ENCODE peak calls at places on chromosomes 2 and 18, in five cellular contexts. G is heart left ventricle, F is adrenal gland, Z is tibial nerve, Y is uterus. W is an unnamed sample. For H3K4me1, the result is how much of the 10 kb centered on the place peaks cover.

GRCh38 chr2:58347810-58348209 is 106.7 kb upstream of the FANCL start:
- DNase-seq in G (no peak), F (no peak), Z (no peak), Y (no peak), W (no peak)

GRCh38 chr2:234031207-234031606 is 19.3 kb upstream of the SPP2 start:
- DNase-seq in G (no peak), F (no peak), Z (no peak), Y (no peak), W (no peak)

GRCh38 chr2:221851531-221852045 is 279.5 kb upstream of the EPHA4 start:
- DNase-seq in G (no peak), F (no peak), Z (no peak), Y (no peak), W (no peak)

GRCh38 chr2:201465524-201465971 is 14.0 kb downstream of the STRADB start:
- DNase-seq in G (peak), F (no peak), Z (no peak), Y (no peak), W (no peak)

GRCh38 chr2:42519624-42520023 is 25.8 kb upstream of the KCNG3 start:
- DNase-seq in G (no peak), F (no peak), Z (no peak), Y (no peak), W (no peak)

GRCh38 chr18:11741505-11742145 is 52.6 kb downstream of the GNAL start:
- DNase-seq in G (no peak), F (no peak), Z (no peak), Y (no peak), W (no peak)

GRCh38 chr2:65708129-65708528 is 275.7 kb upstream of the SPRED2 start:
- DNase-seq in G (no peak), F (peak), Z (no peak), Y (no peak), W (no peak)

GRCh38 chr18:28559511-28559910 is 382.6 kb upstream of the CDH2 start:
- DNase-seq in G (no peak), F (no peak), Z (no peak), Y (no peak), W (no peak)

GRCh38 chr18:59273936-59274928 is 978 bp upstream of the RAX start:
- DNase-seq in G (no peak), F (no peak), Z (no peak), Y (no peak), W (no peak)

GRCh38 chr18:46072959-46073358 is 899 bp upstream of the PSTPIP2 start:
- DNase-seq in G (no peak), F (no peak), Z (no peak), Y (no peak), W (no peak)

GRCh38 chr2:195252018-195252417 is 405.0 kb upstream of the SLC39A10 start:
- DNase-seq in G (no peak), F (no peak), Z (no peak), Y (no peak), W (no peak)

GRCh38 chr2:10353931-10354330 is 51.2 kb downstream of the HPCAL1 start:
- DNase-seq in G (no peak), F (no peak), Z (no peak), Y (no peak), W (no peak)

GRCh38 chr2:2560374-2561015 is 229.4 kb upstream of the MYT1L start:
- DNase-seq in G (no peak), F (no peak), Z (no peak), Y (no peak), W (no peak)

GRCh38 chr2:32558492-32558891 is 69.4 kb upstream of the TTC27 start:
- DNase-seq in G (no peak), F (no peak), Z (no peak), Y (no peak), W (no peak)

GRCh38 chr2:236706803-236707202 is 137.2 kb downstream of the ACKR3 start:
- DNase-seq in G (no peak), F (no peak), Z (no peak), Y (no peak), W (no peak)

GRCh38 chr2:73264783-73265182 is 19.5 kb downstream of the FBXO41 start:
- DNase-seq in G (no peak), F (no peak), Z (no peak), Y (no peak), W (no peak)

GRCh38 chr2:88874063-88874657 is 182.7 kb downstream of the RPIA start:
- DNase-seq in G (no peak), F (peak), Z (peak), Y (no peak), W (no peak)

GRCh38 chr18:7575465-7576026 is 8.4 kb downstream of the PTPRM start:
- DNase-seq in G (no peak), F (no peak), Z (no peak), Y (no peak), W (no peak)

GRCh38 chr2:10020001-10020400 is 23.3 kb upstream of the KLF11 start:
- DNase-seq in G (no peak), F (no peak), Z (no peak), Y (no peak), W (no peak)

GRCh38 chr2:220676695-220677094 is 895.4 kb downstream of the EPHA4 start:
- DNase-seq in G (no peak), F (no peak), Z (no peak), Y (no peak), W (no peak)

GRCh38 chr2:200314976-200315567 is 8.6 kb downstream of the SPATS2L start:
- DNase-seq in G (no peak), F (no peak), Z (no peak), Y (no peak), W (no peak)

GRCh38 chr2:174336403-174337336 is 1.9 kb downstream of the SP9 start:
- DNase-seq in G (no peak), F (no peak), Z (no peak), Y (no peak), W (no peak)

GRCh38 chr2:165016772-165017411 is 61.6 kb upstream of the SLC38A11 start:
- DNase-seq in G (no peak), F (peak), Z (no peak), Y (no peak), W (no peak)

GRCh38 chr2:176854878-176855277 is 357.7 kb upstream of the HNRNPA3 start:
- DNase-seq in G (no peak), F (no peak), Z (no peak), Y (no peak), W (no peak)

GRCh38 chr18:36120297-36120696 is 8.8 kb downstream of the SLC39A6 start:
- DNase-seq in G (no peak), F (no peak), Z (no peak), Y (no peak), W (no peak)

GRCh38 chr2:106948550-106948949 is 62.6 kb upstream of the ST6GAL2 start:
- DNase-seq in G (no peak), F (no peak), Z (no peak), Y (no peak), W (no peak)

GRCh38 chr2:158990397-158991209 is 22.2 kb downstream of the TANC1 start:
- DNase-seq in G (no peak), F (no peak), Z (no peak), Y (no peak), W (no peak)

GRCh38 chr2:190069936-190070696 is 7.6 kb upstream of the MSTN start:
- DNase-seq in G (no peak), F (peak), Z (peak), Y (no peak), W (no peak)

GRCh38 chr18:31657823-31658669 is 26.3 kb downstream of the B4GALT6 start:
- DNase-seq in G (no peak), F (no peak), Z (no peak), Y (no peak), W (no peak)

GRCh38 chr18:70373062-70373519 is 84.2 kb downstream of the SOCS6 start:
- DNase-seq in G (no peak), F (no peak), Z (no peak), Y (no peak), W (no peak)

GRCh38 chr2:29229640-29230039 is 114.4 kb downstream of the CLIP4 start:
- DNase-seq in G (no peak), F (no peak), Z (no peak), Y (no peak), W (no peak)

GRCh38 chr18:8608795-8609673 is at the start of gene RAB12:
- DNase-seq in G (peak), F (peak), Z (peak), Y (peak), W (peak)

GRCh38 chr2:136135924-136136906 is 18.3 kb upstream of the CXCR4 start:
- DNase-seq in G (no peak), F (peak), Z (peak), Y (no peak), W (no peak)

GRCh38 chr2:195732569-195732968 is 75.5 kb downstream of the SLC39A10 start:
- DNase-seq in G (no peak), F (no peak), Z (no peak), Y (no peak), W (no peak)

GRCh38 chr18:36378194-36378593 is 80.7 kb downstream of the FHOD3 start:
- DNase-seq in G (no peak), F (peak), Z (no peak), Y (no peak), W (no peak)

GRCh38 chr2:230614040-230614439 is 98.6 kb upstream of the CAB39 start:
- DNase-seq in G (no peak), F (no peak), Z (no peak), Y (no peak), W (no peak)

GRCh38 chr2:233700028-233700635 is 7.4 kb downstream of the UGT1A6 start:
- DNase-seq in G (no peak), F (peak), Z (no peak), Y (no peak), W (peak)

GRCh38 chr2:171433763-171434670 is at the start of the genes DCAF17 and METTL8:
- DNase-seq in G (peak), F (peak), Z (peak), Y (peak), W (peak)
- TF ChIP-seq POLR2A in G (peak), F (peak), Z (peak), Y (peak), W (peak)

DNA sequence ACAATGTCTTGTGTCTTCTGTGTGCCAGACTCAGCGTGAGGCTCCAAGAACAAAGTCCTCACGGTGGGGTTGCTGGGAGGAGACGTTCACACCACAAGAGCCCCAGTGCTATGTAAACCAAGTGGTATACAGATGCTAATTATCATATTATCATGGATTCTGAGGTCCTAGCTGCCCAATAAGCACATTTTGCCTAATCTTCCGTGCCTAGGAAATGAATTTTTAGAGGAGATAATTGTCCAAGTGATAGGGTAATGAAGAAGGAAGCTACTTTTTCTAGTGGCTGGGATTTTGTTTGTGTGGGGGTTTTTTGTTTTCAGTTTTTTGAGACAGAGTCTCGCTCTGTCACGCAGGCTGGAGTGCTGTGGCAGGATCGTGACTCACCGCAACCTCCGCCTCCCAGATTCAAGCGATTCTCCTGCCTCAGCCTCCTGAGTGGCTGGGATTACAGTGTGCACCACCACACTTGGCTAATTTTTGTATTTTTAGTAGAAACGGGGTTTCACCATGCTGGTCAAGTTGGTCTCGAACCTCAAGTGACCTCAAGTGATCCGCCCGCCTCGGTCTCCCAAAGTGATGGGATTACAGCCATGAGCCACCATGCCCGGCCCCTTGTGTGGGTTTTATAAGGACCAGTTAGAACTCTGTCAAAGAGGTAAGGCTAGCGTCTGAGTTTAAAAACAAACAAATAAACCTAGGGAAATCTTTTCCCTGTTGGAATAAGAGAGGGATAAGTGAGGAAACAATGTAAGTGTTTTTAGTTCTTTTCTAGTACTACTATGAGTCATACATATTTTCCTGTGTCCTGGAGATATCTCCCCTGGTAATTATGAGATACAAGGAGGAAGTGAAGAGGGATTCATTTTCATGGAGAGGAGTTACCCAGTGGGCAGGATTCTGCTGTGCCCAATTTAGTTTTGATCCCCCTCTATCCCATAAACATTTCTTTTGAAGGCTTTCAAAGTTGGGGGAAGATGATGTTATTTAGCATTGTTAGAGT is 9.5 kb upstream of the SMAD7 start:
- DNase-seq in G (no peak), F (no peak), Z (no peak), Y (no peak), W (no peak)
- H3K4me1 ChIP-seq in G (under half), F (under half), Z (under half), Y (under half), W (under half)

DNA sequence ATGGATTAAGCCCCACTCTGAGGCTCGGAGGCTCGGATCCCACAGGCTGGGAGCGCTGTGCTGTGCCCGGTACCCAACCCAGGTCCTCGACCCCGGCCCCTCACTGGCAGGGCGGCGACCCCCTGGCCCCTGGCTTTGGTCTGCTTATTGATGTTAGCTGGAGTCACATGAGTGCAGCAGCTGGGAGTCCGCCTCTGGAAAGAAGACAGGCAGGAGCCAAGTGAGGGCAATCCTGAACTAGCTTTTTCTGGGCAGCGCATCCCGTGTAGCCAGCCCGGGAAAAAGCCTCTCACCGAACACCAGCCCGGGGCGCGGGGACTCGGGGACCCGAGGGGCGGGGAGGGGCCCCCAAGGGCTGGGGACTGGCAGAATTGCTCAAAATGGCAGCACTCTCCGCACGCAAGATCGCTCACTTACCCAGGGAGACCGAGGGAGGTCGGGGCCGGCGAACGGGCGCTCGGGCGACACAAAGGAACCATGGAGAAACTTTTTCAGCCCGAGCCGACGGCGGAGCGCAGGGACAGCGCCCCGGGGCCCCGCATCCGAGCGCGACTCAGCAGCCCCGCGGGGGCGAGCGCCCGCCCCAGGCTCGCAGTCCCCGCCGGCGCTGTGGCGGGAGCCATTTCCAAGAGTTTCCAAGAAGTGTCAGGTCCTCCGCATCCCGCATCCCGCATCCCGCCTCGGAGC is 566 bp downstream of the TMEM200C start:
- DNase-seq in G (no peak), F (peak), Z (no peak), Y (no peak), W (peak)
- H3K4me3 ChIP-seq in G (peak), F (peak), Z (peak), Y (peak), W (peak)

GRCh38 chr2:216775043-216775453 is 79.7 kb upstream of the IGFBP5 start:
- DNase-seq in G (peak), F (peak), Z (peak), Y (peak), W (no peak)

GRCh38 chr2:216776076-216776726 is 80.9 kb upstream of the IGFBP5 start:
- DNase-seq in G (no peak), F (no peak), Z (no peak), Y (no peak), W (no peak)

GRCh38 chr2:216773072-216773471 is 77.7 kb upstream of the IGFBP5 start:
- DNase-seq in G (peak), F (no peak), Z (no peak), Y (no peak), W (no peak)

GRCh38 chr2:216774180-216774579 is 78.8 kb upstream of the IGFBP5 start:
- DNase-seq in G (no peak), F (no peak), Z (no peak), Y (no peak), W (no peak)

DNA sequence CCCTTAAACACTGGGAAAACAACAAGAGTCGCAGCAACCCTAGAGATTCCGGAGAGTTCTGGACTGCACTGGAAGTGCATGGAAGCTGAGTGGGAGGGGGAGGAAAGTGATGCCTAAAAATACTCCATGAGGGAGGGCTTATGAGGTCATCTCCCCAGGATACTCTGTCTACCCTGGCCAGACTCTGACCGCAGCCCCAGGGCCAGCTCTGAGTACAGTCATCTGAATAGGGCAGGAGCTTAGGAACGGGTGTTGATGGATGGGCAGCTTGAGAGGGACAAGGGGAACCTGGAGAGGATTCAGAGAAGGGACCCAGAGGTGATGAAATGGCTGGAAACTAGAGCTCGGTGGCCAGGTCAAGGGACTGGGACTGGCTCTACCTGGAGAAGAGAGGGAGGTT is 79.3 kb upstream of the IGFBP5 start:
- DNase-seq in G (peak), F (peak), Z (peak), Y (peak), W (no peak)
- TF ChIP-seq POLR2A in G (no peak), F (no peak), Z (no peak), Y (no peak), W (no peak)

GRCh38 chr2:132618734-132619133 is 51.3 kb downstream of the LYPD1 start:
- DNase-seq in G (no peak), F (no peak), Z (no peak), Y (no peak), W (no peak)
- H3K4me1 ChIP-seq in G (under half), F (under half), Z (under half), Y (under half), W (under half)

DNA sequence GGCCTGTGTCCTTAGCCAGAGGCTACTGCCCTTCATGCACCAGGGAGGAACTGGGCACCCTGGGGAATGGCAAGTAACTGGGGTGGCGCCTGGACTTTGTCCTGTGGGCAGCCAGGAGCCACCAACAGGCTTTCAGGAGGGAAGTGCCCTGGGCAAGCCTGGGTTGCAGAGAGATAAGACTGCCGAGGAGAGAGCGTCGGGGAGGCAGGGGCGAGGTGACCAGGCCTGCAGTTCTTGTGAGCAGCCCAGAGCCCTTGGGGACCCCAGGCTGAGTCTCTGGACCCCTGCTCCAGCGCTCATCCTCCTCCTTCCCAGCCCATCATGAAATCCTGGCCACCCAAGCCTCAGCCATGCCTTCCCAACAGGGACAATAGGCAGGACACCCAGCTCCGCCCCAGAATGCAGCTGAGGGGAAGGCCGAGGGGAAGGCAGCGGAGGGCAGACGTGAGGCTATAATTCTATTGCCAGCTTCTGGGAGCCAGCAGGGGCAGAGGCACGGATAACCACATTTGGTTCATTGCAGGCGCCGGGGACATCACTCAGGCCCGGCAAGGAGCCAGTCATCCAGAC is 25.1 kb downstream of the ADRA2B start:
- DNase-seq in G (no peak), F (peak), Z (peak), Y (no peak), W (no peak)
- H3K4me3 ChIP-seq in G (no peak), F (no peak), Z (no peak), Y (no peak), W (no peak)

DNA sequence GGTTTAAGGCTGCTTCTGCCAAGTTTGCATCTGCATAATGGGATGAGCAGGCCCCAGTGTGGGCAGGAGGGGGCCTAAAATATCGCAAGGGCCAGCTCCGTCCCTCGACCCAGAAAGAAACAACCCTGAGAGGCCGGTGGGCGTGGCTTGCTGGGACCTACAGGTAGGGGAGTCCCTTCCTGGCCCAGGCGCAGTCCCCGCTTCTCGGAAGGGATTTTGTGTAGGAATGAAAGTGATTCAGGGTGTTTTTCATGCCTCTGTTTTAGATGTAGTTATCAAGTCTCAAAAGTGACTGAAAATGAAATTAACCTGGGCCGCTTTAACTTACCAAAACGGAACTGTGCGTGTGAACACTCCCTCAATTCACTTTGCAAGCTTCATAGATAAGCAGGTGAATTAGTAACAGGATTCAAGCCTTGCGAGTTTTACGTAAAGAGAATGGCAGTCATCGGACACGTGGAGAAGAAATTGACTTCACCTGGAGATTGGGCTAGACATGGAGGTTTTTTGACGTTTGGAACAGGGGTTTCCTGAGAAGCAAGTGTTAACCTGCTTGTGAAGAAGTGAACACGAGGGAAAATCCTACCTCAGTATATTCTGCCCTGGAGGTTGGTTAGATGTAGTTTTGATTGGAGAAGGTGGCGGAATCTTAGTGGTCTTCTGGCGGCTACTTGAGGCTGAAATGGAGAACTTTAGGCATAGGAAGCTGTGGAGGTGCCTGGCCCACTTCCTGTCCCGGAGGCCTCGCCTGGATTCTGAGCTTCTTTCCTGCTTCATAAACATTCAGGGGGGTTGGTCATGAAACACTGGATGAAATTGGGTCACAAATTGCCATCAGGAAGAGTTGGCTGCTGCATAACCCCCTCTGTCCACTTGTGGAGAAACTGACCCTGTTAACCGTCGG is 1.7 kb downstream of the NCK2 start:
- DNase-seq in G (peak), F (peak), Z (peak), Y (peak), W (peak)
- TF ChIP-seq POLR2A in G (no peak), F (no peak), Z (no peak), Y (no peak), W (no peak)